ENCODE peak calls at places on chromosomes 4 and X, in six cellular contexts. K, Z, C, L, G and V are unnamed samples.

GRCh38 chr4:177010421-177010820 is 217.7 kb upstream of the VEGFC start:
- DNase-seq in K (no peak), Z (no peak), C (no peak), L (no peak), G (no peak), V (no peak)

GRCh38 chr4:24477919-24478318 is 106.4 kb downstream of the DHX15 start:
- DNase-seq in K (no peak), Z (no peak), C (peak; percentile 53), L (peak; percentile 42), G (peak; percentile 32), V (no peak)

GRCh38 chr4:100129774-100130173 is 60.5 kb downstream of the DDIT4L start:
- DNase-seq in K (no peak), Z (no peak), C (no peak), L (no peak), G (no peak), V (no peak)

GRCh38 chr4:78477276-78477675 is 74.3 kb upstream of the ANXA3 start:
- DNase-seq in K (no peak), Z (no peak), C (no peak), L (no peak), G (no peak), V (no peak)

GRCh38 chr4:53767503-53767902 is 176.2 kb upstream of the LNX1 start:
- DNase-seq in K (no peak), Z (no peak), C (no peak), L (no peak), G (no peak), V (no peak)

GRCh38 chrX:115093206-115093605 is 75.8 kb upstream of the IL13RA2 start:
- DNase-seq in K (no peak), Z (no peak), C (no peak), L (no peak), G (no peak), V (no peak)

GRCh38 chr4:152032722-152033131 is 271.9 kb upstream of the GATB start:
- DNase-seq in K (no peak), Z (no peak), C (no peak), L (no peak), G (peak; percentile 28), V (no peak)

GRCh38 chr4:140296871-140297570 is 76.4 kb upstream of the SCOC start:
- DNase-seq in K (no peak), Z (no peak), C (no peak), L (no peak), G (peak; percentile 47), V (no peak)

GRCh38 chrX:31224321-31225012 is 152.6 kb upstream of the FTHL17 start:
- DNase-seq in K (no peak), Z (no peak), C (no peak), L (no peak), G (no peak), V (no peak)

GRCh38 chrX:132956421-132957210 is 1.8 kb downstream of the HS6ST2 start:
- DNase-seq in K (no peak), Z (no peak), C (no peak), L (peak; percentile 49), G (no peak), V (peak; percentile 5)

GRCh38 chr4:110636677-110637407 is 14.0 kb upstream of the PITX2 start:
- DNase-seq in K (no peak), Z (no peak), C (peak; percentile 81), L (peak; percentile 83), G (no peak), V (peak; percentile 44)

GRCh38 chr4:83862471-83862870 is 326.6 kb downstream of the GPAT3 start:
- DNase-seq in K (no peak), Z (peak; percentile 61), C (no peak), L (no peak), G (no peak), V (no peak)

GRCh38 chrX:149630681-149631292 is 805 bp downstream of the TMEM185A start:
- DNase-seq in K (no peak), Z (no peak), C (no peak), L (no peak), G (peak; percentile 29), V (no peak)

GRCh38 chr4:7876096-7876993 is 63.3 kb downstream of the AFAP1 start:
- DNase-seq in K (no peak), Z (no peak), C (peak; percentile 72), L (peak; percentile 58), G (no peak), V (peak; percentile 21)

GRCh38 chr4:12360391-12360790 is 931.7 kb upstream of the HS3ST1 start:
- DNase-seq in K (no peak), Z (no peak), C (no peak), L (no peak), G (no peak), V (no peak)

DNA sequence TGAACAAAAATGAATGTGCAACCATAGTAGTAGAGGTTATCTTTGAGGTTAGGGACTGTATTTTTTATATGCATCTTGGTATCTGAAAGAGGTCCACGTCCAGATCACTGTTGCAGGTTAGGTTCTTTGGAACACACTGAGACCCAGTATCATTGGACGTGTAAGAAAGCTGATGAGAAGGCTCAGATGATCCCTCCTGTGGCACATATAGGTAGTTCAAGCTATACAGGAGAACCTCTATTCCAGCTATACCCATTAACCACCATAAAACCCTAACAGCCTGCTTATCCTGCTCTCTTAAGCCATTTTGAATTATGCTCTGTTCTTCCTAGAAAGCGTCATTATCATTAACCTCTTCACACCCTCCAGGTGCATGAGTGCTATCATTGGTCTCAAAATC is 930.7 kb upstream of the HS3ST1 start:
- DNase-seq in K (no peak), Z (no peak), C (no peak), L (peak; percentile 22), G (no peak), V (no peak)
- TF ChIP-seq CTCF in K (no peak), Z (no peak), C (peak; percentile 43), L (no peak), G (no peak), V (no peak)

GRCh38 chr4:116702949-116703348 is 382.4 kb downstream of the TRAM1L1 start:
- DNase-seq in K (no peak), Z (no peak), C (peak; percentile 37), L (peak; percentile 48), G (no peak), V (no peak)
- TF ChIP-seq CTCF in K (no peak), Z (no peak), C (peak; percentile 61), L (peak; percentile 53), G (no peak), V (no peak)

GRCh38 chr4:120053916-120054315 is 12.7 kb downstream of the MAD2L1 start:
- DNase-seq in K (no peak), Z (no peak), C (no peak), L (no peak), G (no peak), V (no peak)

GRCh38 chr4:120055795-120056194 is 10.9 kb downstream of the MAD2L1 start:
- DNase-seq in K (no peak), Z (no peak), C (no peak), L (no peak), G (no peak), V (no peak)

GRCh38 chr4:120055167-120055566 is 11.5 kb downstream of the MAD2L1 start:
- DNase-seq in K (no peak), Z (no peak), C (no peak), L (no peak), G (no peak), V (no peak)

GRCh38 chr4:120057416-120057815 is 9.2 kb downstream of the MAD2L1 start:
- DNase-seq in K (no peak), Z (no peak), C (no peak), L (no peak), G (no peak), V (no peak)

GRCh38 chr4:120056249-120056648 is 10.4 kb downstream of the MAD2L1 start:
- DNase-seq in K (no peak), Z (no peak), C (no peak), L (no peak), G (no peak), V (no peak)
- TF ChIP-seq CTCF in K (no peak), Z (no peak), C (no peak), L (peak; percentile 37), G (no peak), V (no peak)

GRCh38 chr4:186948361-186949291 is 225.0 kb upstream of the FAT1 start:
- DNase-seq in K (no peak), Z (no peak), C (peak; percentile 68), L (peak; percentile 70), G (no peak), V (peak; percentile 66)
- TF ChIP-seq CTCF in K (no peak), Z (peak; percentile 10), C (peak; percentile 74), L (peak; percentile 66), G (peak; percentile 11), V (no peak)

GRCh38 chr4:112982677-112983076 is 66.8 kb upstream of the ANK2 start:
- DNase-seq in K (no peak), Z (no peak), C (no peak), L (no peak), G (no peak), V (no peak)
- TF ChIP-seq CTCF in K (no peak), Z (no peak), C (peak; percentile 40), L (peak; percentile 43), G (no peak), V (peak; percentile 22)

DNA sequence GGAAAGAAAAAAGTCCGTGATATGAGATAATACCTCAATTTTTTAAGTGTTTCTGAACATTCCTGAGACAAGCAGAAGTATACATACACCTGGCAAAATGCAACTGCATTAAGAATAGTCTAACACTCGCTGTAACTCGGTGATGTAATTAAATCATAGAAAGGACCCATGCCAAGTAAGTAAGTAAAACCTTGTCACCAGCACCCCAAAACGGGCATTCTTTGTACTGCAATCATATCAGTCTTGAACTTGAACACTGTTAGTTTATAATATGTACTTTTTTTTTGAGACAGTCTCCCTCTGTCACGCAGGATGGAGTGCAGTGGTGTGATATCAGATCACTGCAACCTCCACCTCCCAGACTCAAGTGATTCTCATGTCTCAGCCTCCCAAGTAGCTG is 47.4 kb downstream of the SMIM14 start:
- DNase-seq in K (no peak), Z (no peak), C (no peak), L (no peak), G (peak; percentile 23), V (no peak)
- TF ChIP-seq CTCF in K (no peak), Z (no peak), C (no peak), L (no peak), G (no peak), V (no peak)

GRCh38 chrX:15570145-15570544 is 30.6 kb downstream of the ACE2 start:
- DNase-seq in K (no peak), Z (no peak), C (no peak), L (no peak), G (no peak), V (no peak)

GRCh38 chrX:15567267-15567666 is 33.5 kb downstream of the ACE2 start:
- DNase-seq in K (no peak), Z (no peak), C (no peak), L (no peak), G (no peak), V (no peak)

GRCh38 chrX:15564981-15565579 is 35.7 kb downstream of the ACE2 start:
- DNase-seq in K (peak; percentile 4), Z (peak; percentile 73), C (peak; percentile 72), L (peak; percentile 63), G (peak; percentile 48), V (peak; percentile 30)

GRCh38 chrX:15566244-15566643 is 34.5 kb downstream of the ACE2 start:
- DNase-seq in K (no peak), Z (no peak), C (no peak), L (peak; percentile 26), G (no peak), V (no peak)

GRCh38 chrX:15567886-15568616 is 32.7 kb downstream of the ACE2 start:
- DNase-seq in K (no peak), Z (no peak), C (no peak), L (peak; percentile 4), G (no peak), V (no peak)
- TF ChIP-seq CTCF in K (no peak), Z (peak; percentile 23), C (peak; percentile 62), L (peak; percentile 35), G (peak; percentile 20), V (no peak)